ENCODE peak calls at places on chromosomes 1 and 21, in ten cellular contexts. M is HCT116; B is endodermal cell; O is GM23338; T is CD8-positive, alpha-beta T cell; L is mucosa of descending colon; D is stomach; F is heart right ventricle; N is AG10803; K is fibroblast of the aortic adventitia. Y is an unnamed sample.

GRCh38 chr1:79749607-79750006 is 743.1 kb upstream of the ADGRL4 start:
- DNase-seq in N (no peak), T (no peak), K (no peak), O (no peak), M (no peak), L (no peak), F (no peak), B (no peak), D (no peak), Y (peak)

GRCh38 chr1:18881642-18882431 is 20.5 kb downstream of the ALDH4A1 start:
- DNase-seq in F (no peak), T (no peak), D (no peak), K (no peak), N (no peak), L (no peak), B (no peak), M (no peak), O (no peak), Y (peak)

GRCh38 chr1:47189844-47190562 is at the start of gene PDZK1IP1:
- DNase-seq in M (no peak), F (peak), T (no peak), N (peak), B (peak), D (peak), L (peak), K (peak), O (peak), Y (peak)

GRCh38 chr1:94725566-94725965 is 94.6 kb upstream of the SLC44A3 start:
- DNase-seq in M (no peak), T (no peak), N (no peak), L (no peak), O (no peak), K (no peak), D (no peak), F (no peak), B (no peak), Y (peak)

GRCh38 chr1:168767885-168768584 is 39.0 kb upstream of the DPT start:
- DNase-seq in O (no peak), M (no peak), T (no peak), L (peak), B (no peak), D (peak), F (peak), K (peak), N (peak), Y (peak)

GRCh38 chr1:156388814-156389137 is 19.8 kb downstream of the RHBG start:
- DNase-seq in N (no peak), F (no peak), K (no peak), T (no peak), L (no peak), M (no peak), B (no peak), O (no peak), D (no peak), Y (no peak)

GRCh38 chr1:116067564-116067887 is 43.7 kb upstream of the MAB21L3 start:
- DNase-seq in M (no peak), B (no peak), F (peak), N (peak), O (no peak), D (no peak), K (peak), T (no peak), L (no peak), Y (peak)

GRCh38 chr21:40964691-40965090 is 117.7 kb upstream of the DSCAM start:
- DNase-seq in T (no peak), O (no peak), N (no peak), M (no peak), D (no peak), B (no peak), L (no peak), F (no peak), K (no peak), Y (no peak)

GRCh38 chr1:212531267-212531666 is 77.3 kb upstream of the ATF3 start:
- DNase-seq in K (no peak), L (no peak), B (no peak), O (no peak), F (no peak), D (no peak), N (no peak), M (no peak), T (no peak), Y (no peak)

GRCh38 chr1:6454856-6455751 is 10.9 kb downstream of the TNFRSF25 start:
- DNase-seq in K (no peak), D (no peak), T (no peak), N (peak), B (peak), O (peak), L (no peak), M (no peak), F (no peak), Y (peak)

GRCh38 chr1:115211071-115211745 is 121.9 kb upstream of the TSPAN2 start:
- DNase-seq in K (peak), B (no peak), F (no peak), L (no peak), M (no peak), D (no peak), T (no peak), N (peak), O (no peak), Y (no peak)

GRCh38 chr1:66575739-66576138 is 41.8 kb downstream of the SGIP1 start:
- DNase-seq in L (no peak), D (no peak), T (no peak), K (peak), O (no peak), M (no peak), N (peak), B (no peak), F (no peak), Y (peak)

GRCh38 chr21:16633851-16634521 is 878.9 kb upstream of the CXADR start:
- DNase-seq in O (no peak), T (no peak), N (peak), M (no peak), B (no peak), F (no peak), L (no peak), K (peak), D (no peak), Y (no peak)

GRCh38 chr21:32389337-32390015 is 3.3 kb downstream of the URB1 start:
- DNase-seq in L (no peak), M (no peak), O (no peak), N (peak), T (no peak), D (no peak), F (no peak), K (peak), B (no peak), Y (peak)

GRCh38 chr1:232965912-232966217 is 15.5 kb downstream of the NTPCR start:
- DNase-seq in K (no peak), B (no peak), N (no peak), F (no peak), L (no peak), D (no peak), M (no peak), O (no peak), T (no peak), Y (no peak)

GRCh38 chr1:90719321-90720136 is 2.4 kb upstream of the BARHL2 start:
- DNase-seq in O (peak), F (no peak), K (no peak), B (peak), D (no peak), L (no peak), T (no peak), M (no peak), N (no peak), Y (no peak)

GRCh38 chr1:107640207-107640606 is 324.8 kb downstream of the VAV3 start:
- DNase-seq in T (no peak), M (no peak), D (no peak), B (no peak), L (no peak), O (no peak), N (no peak), F (no peak), K (no peak), Y (no peak)

GRCh38 chr1:169491845-169492281 is 6.1 kb upstream of the SLC19A2 start:
- DNase-seq in N (no peak), F (no peak), T (no peak), O (no peak), B (no peak), L (no peak), D (no peak), M (no peak), K (no peak), Y (peak)

GRCh38 chr1:149917590-149918144 is at the start of gene SV2A:
- DNase-seq in O (peak), L (no peak), K (peak), F (peak), B (peak), T (peak), M (no peak), D (peak), N (peak), Y (peak)

DNA sequence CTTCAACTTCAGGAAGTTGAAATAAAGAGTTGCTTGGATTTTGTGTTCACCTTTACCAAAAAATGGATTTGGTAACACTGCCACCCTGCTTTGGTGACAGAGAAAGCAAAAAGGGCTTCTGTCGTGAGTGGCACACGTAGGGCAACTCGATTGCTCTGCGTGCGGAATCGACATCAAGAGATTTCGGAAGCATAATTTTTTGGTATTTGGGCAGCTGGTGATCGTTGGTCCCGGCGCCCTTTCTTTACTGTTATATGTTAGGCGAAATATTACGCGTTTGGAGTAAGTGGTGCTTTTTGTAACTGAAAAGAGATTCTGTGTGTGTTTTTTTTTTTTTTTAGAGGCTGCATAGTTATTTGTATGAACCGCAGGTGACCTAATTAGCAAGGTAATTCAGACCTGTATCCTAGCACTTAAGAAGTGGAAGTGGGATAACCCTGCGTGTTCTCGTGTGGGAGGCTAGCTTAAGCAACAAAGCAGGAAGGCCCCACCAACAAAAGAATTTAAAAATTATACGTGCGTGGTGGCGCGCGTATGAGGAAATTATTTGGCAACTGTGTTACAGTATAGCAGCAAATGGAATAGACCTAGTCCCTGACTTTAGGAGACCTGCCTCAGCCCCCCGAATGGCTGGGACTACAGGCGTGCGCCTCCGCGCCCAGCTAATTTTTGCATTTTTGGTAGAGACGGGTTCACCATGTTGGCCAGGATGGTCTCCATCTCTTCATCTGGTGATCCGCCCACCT is at the start of gene RNU11:
- DNase-seq in L (peak), N (peak), O (peak), M (peak), D (peak), T (peak), B (peak), K (peak), F (peak), Y (peak)
- TF ChIP-seq CTCF in L (no peak), N (peak), O (no peak), M (no peak), D (no peak), T (no peak), B (no peak), K (no peak), F (no peak), Y (no peak)

GRCh38 chr21:46091118-46091517 is 6.8 kb upstream of the COL6A2 start:
- DNase-seq in F (no peak), M (no peak), T (no peak), O (no peak), K (no peak), N (no peak), L (no peak), B (no peak), D (no peak), Y (no peak)

GRCh38 chr21:46091631-46092025 is 6.3 kb upstream of the COL6A2 start:
- DNase-seq in M (no peak), T (no peak), N (no peak), O (no peak), F (no peak), K (no peak), B (no peak), D (no peak), L (no peak), Y (no peak)

GRCh38 chr21:46092811-46093667 is 4.9 kb upstream of the COL6A2 start:
- DNase-seq in L (no peak), F (no peak), D (peak), M (no peak), T (no peak), B (peak), N (no peak), O (no peak), K (no peak), Y (no peak)

GRCh38 chr21:46093668-46094400 is 4.1 kb upstream of the COL6A2 start:
- DNase-seq in M (no peak), D (peak), B (peak), L (no peak), K (no peak), F (peak), T (no peak), N (no peak), O (no peak), Y (no peak)

DNA sequence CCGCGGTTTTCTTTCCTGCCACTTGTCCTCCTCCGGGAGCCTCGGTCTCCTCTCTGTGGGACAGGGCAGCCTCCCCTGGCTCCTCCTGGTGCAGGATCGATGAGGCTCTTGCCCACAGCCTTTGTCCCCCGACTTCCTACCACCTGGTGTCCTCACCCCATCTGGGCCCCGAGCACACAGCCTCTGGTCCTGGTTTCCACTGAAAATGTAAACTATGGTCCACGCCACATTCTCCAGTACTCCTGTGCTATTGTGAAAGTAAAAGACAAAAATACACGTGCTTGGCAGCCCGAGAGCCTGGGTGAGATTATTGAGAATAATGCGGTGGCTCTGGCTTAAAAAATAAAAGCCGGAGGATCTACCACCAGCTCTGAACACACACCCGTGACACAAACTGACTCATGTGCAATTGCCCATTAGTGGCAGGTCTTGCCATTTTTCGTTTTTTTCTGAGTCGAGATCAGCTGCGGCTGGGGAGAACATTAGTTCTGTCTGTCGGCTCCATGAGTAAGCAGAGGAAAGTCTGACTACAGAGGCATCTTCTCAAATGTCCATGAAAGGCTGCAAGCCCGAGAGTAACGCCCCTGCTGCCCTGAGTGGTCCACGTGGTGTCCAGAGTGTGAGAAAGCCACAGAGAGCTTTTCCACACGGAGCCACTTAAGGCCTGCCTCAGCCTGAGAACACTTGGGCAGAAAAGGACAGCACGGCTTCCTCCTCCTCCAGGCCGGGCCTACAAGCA is 5.7 kb upstream of the COL6A2 start:
- DNase-seq in F (peak), N (peak), T (no peak), K (peak), O (no peak), D (peak), L (peak), B (no peak), M (no peak), Y (no peak)
- H3K4me3 ChIP-seq in F (no peak), N (peak), T (no peak), K (peak), O (no peak), D (no peak), L (no peak), B (no peak), M (no peak), Y (no peak)

GRCh38 chr1:88737338-88737927 is 53.4 kb downstream of the PKN2 start:
- DNase-seq in F (no peak), N (no peak), B (no peak), M (no peak), O (peak), T (no peak), L (no peak), D (no peak), K (no peak), Y (no peak)
- TF ChIP-seq CTCF in F (no peak), N (no peak), B (no peak), M (no peak), O (no peak), T (no peak), L (no peak), D (no peak), K (no peak), Y (no peak)

DNA sequence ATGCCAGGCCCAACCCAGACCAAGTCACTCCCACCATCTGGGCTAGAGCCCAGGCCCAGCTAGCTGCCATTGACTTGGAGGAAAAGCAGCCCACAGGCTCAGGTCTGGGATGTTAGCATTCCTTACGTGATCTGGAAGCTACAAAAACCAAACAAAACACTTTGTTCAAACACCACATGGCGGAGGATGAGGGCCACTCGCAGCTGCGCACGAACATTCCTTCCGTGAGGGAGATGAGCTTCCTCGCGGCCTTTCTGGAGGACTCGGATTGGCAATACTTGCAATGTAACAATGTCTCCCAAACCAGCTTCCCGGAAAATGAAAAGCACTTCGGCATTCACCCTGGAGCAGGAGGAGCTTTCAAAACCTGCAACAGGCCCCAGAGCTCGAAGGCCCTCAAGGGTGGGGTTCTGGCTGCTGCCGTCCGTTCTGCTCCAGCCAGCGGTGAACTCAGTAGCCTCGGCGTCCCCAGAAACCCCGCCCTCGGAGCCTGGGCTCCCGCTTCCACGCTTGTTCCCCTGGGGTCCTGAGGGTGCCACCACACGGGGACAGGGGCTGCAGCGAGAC is 40.5 kb downstream of the COL6A1 start:
- DNase-seq in F (peak), D (peak), T (no peak), N (peak), K (peak), M (no peak), O (no peak), L (no peak), B (peak), Y (no peak)
- H3K4me3 ChIP-seq in F (peak), D (no peak), T (no peak), N (peak), K (no peak), M (no peak), O (no peak), L (no peak), B (no peak), Y (no peak)

DNA sequence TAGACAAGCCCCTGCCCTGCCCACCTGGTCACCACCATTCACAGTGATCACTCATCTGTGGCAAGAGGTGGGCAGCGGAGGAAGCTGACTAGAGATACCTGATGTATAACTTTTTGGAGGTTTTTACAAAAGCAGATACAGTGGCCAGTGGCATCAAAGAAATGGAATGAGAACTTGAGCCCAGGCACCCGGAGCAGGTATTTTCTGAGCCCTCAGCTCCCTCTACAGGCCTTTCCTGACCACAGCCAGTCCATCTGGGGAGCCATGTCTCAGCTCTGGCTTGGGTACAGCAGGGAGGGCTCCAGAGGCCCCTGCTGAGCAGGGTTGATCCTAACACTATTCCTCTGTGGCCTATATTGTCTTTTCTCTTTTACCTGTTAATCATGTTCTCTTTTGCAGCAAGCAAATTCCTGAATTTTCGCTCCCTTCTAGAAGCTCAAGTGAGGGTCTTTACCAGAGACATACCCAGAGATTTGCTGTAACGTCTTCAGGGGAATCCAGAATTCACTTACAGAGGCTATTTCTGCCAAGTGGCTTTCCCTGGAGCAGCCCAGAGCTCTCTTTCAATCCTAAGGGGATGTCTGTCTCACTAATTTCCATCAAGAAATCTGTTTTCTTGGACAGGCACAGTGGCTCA is 27.3 kb downstream of the GPR157 start:
- DNase-seq in L (peak), F (no peak), T (no peak), M (peak), O (peak), K (peak), D (no peak), B (peak), N (peak), Y (peak)
- TF ChIP-seq CTCF in L (peak), F (peak), T (no peak), M (peak), O (peak), K (peak), D (peak), B (peak), N (peak), Y (peak)

DNA sequence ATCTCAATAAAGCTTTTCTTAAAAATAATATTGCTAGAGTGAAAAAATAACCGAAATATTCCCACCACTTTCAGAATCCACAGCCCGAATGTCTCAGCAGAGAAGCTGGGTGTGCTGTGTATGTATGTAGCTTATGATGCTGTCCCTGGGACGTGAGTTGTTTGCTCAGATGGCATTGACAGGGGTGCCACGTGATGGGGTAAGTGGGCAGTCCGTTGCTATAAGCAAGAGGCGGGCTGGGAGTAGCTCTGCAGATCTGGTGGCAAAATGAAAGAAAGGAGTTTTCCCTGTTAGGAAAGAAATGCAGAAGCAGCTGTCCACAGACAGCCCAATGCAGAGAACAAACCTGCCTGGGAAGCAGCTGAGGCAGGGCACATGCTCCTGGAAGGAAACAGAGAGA is 3.8 kb upstream of the FAM20B start:
- DNase-seq in B (no peak), D (no peak), K (no peak), O (no peak), F (no peak), M (no peak), N (peak), T (no peak), L (no peak), Y (peak)
- H3K4me3 ChIP-seq in B (no peak), D (peak), K (peak), O (no peak), F (no peak), M (no peak), N (peak), T (no peak), L (no peak), Y (no peak)